ENCODE peak calls at places on chromosomes 7 and 10, in nine cellular contexts. Z is fibroblast of lung, I is SK-N-SH, H is K562, C is HT1080, Y is T-helper 1 cell, N is PC-9, W is adrenal gland, K is mucosa of gallbladder. V is an unnamed sample.

GRCh38 chr7:89845952-89846351 is 308.3 kb upstream of the STEAP1 start:
- DNase-seq in Z (no peak), I (no peak), H (no peak), C (no peak), Y (no peak), N (no peak), W (no peak), K (no peak), V (no peak)

GRCh38 chr10:3526721-3527120 is 258.3 kb downstream of the KLF6 start:
- DNase-seq in Z (peak), I (no peak), H (no peak), C (no peak), Y (no peak), N (no peak), W (no peak), K (no peak), V (no peak)

GRCh38 chr7:85821926-85822325 is 635.1 kb upstream of the SEMA3D start:
- DNase-seq in Z (no peak), I (no peak), H (no peak), C (no peak), Y (no peak), N (no peak), W (no peak), K (no peak), V (no peak)

GRCh38 chr7:100567045-100567730 is 6.5 kb downstream of the SAP25 start:
- DNase-seq in Z (no peak), I (no peak), H (no peak), C (peak), Y (no peak), N (no peak), W (no peak), K (no peak), V (no peak)

GRCh38 chr7:156820445-156821063 is 72.4 kb downstream of the LMBR1 start:
- DNase-seq in Z (no peak), I (no peak), H (no peak), C (no peak), Y (no peak), N (no peak), W (no peak), K (no peak), V (no peak)

GRCh38 chr7:46518713-46519112 is 597.6 kb upstream of the IGFBP3 start:
- DNase-seq in Z (no peak), I (no peak), H (no peak), C (no peak), Y (no peak), N (no peak), W (no peak), K (no peak), V (no peak)

GRCh38 chr7:17152698-17153097 is 145.8 kb upstream of the AHR start:
- DNase-seq in Z (no peak), I (no peak), H (no peak), C (no peak), Y (no peak), N (no peak), W (no peak), K (no peak), V (no peak)

GRCh38 chr10:37704566-37704965 is 152.8 kb downstream of the ZNF248 start:
- DNase-seq in Z (no peak), I (no peak), H (no peak), C (no peak), Y (no peak), N (no peak), W (no peak), K (no peak), V (no peak)

GRCh38 chr7:5634107-5634950 is 147.1 kb downstream of the RNF216 start:
- DNase-seq in Z (peak), I (peak), H (no peak), C (no peak), Y (no peak), N (no peak), W (peak), K (peak), V (no peak)

GRCh38 chr7:140639366-140640053 is 1.1 kb downstream of the DENND2A start:
- DNase-seq in Z (peak), I (peak), H (no peak), C (no peak), Y (no peak), N (no peak), W (no peak), K (peak), V (no peak)

GRCh38 chr7:157712666-157713235 is 375.9 kb downstream of the DNAJB6 start:
- DNase-seq in Z (no peak), I (no peak), H (no peak), C (no peak), Y (no peak), N (no peak), W (no peak), K (no peak), V (no peak)

GRCh38 chr7:93092757-93093370 is 24.9 kb downstream of the SAMD9 start:
- DNase-seq in Z (peak), I (no peak), H (no peak), C (peak), Y (no peak), N (no peak), W (no peak), K (no peak), V (no peak)

GRCh38 chr7:106623315-106623660 is 37.7 kb downstream of the CCDC71L start:
- DNase-seq in Z (no peak), I (no peak), H (no peak), C (no peak), Y (no peak), N (no peak), W (no peak), K (no peak), V (no peak)

GRCh38 chr10:122373108-122373507 is 1.4 kb upstream of the PLEKHA1 start:
- DNase-seq in Z (no peak), I (no peak), H (no peak), C (no peak), Y (no peak), N (no peak), W (no peak), K (no peak), V (no peak)

GRCh38 chr7:36765605-36766004 is 41.3 kb upstream of the AOAH start:
- DNase-seq in Z (no peak), I (no peak), H (peak), C (peak), Y (no peak), N (no peak), W (no peak), K (no peak), V (no peak)

V was measured in activated effector memory CD4-positive, alpha-beta T cell treated with Interleukin-2 at 50 U/mL for 16 hours.